ENCODE peak calls at places on chromosomes 2 and 18, in eight cellular contexts. A is HL-60, P is A549, R is psoas muscle, X is tibial nerve, L is hepatocyte, E is GM23338, Q is RWPE1. M is an unnamed sample.

GRCh38 chr2:12870692-12871091 is 154.0 kb downstream of the TRIB2 start:
- DNase-seq in E (no peak), A (no peak), X (no peak), Q (no peak), P (no peak), R (no peak), L (no peak), M (no peak)

GRCh38 chr18:42242758-42243157 is 287.7 kb downstream of the PIK3C3 start:
- DNase-seq in L (no peak), P (no peak), A (no peak), R (no peak), X (no peak), E (no peak), Q (no peak), M (no peak)

GRCh38 chr18:23878336-23878900 is 136.1 kb upstream of the TTC39C start:
- DNase-seq in L (no peak), Q (no peak), X (no peak), R (no peak), P (no peak), E (no peak), A (no peak), M (no peak)

GRCh38 chr18:6956999-6957398 is 160.6 kb downstream of the LAMA1 start:
- DNase-seq in L (no peak), E (no peak), X (no peak), A (no peak), P (no peak), Q (no peak), R (no peak), M (no peak)

GRCh38 chr18:78658531-78658930 is 321.1 kb upstream of the SALL3 start:
- DNase-seq in L (no peak), E (no peak), Q (no peak), P (no peak), R (no peak), A (no peak), X (no peak), M (no peak)

GRCh38 chr2:102708847-102709559 is 52.8 kb upstream of the TMEM182 start:
- DNase-seq in L (peak), X (no peak), P (peak), R (no peak), E (no peak), Q (peak), A (no peak), M (no peak)

GRCh38 chr2:205245652-205246051 is 436.6 kb upstream of the NRP2 start:
- DNase-seq in Q (no peak), L (no peak), P (no peak), X (no peak), E (no peak), A (no peak), R (no peak), M (no peak)

GRCh38 chr2:46025683-46026082 is 271.5 kb upstream of the EPAS1 start:
- DNase-seq in X (no peak), R (no peak), P (no peak), L (no peak), Q (no peak), E (no peak), A (no peak), M (no peak)

GRCh38 chr2:28346587-28346986 is 46.1 kb upstream of the FOSL2 start:
- DNase-seq in E (no peak), A (no peak), L (peak), Q (no peak), R (peak), X (no peak), P (no peak), M (no peak)

GRCh38 chr2:70828115-70828514 is 7.5 kb downstream of the CD207 start:
- DNase-seq in A (no peak), R (no peak), P (no peak), L (no peak), E (peak), X (no peak), Q (no peak), M (no peak)

GRCh38 chr18:67318651-67319050 is 197.9 kb downstream of the DSEL start:
- DNase-seq in R (no peak), A (no peak), L (no peak), X (no peak), P (no peak), E (no peak), Q (no peak), M (no peak)

GRCh38 chr2:164700390-164700789 is 79.1 kb upstream of the GRB14 start:
- DNase-seq in Q (no peak), L (no peak), P (no peak), A (no peak), R (no peak), E (no peak), X (no peak), M (no peak)

GRCh38 chr2:18630941-18631340 is 41.6 kb upstream of the NT5C1B start:
- DNase-seq in X (no peak), L (no peak), E (no peak), Q (no peak), A (no peak), R (no peak), P (no peak), M (no peak)

GRCh38 chr2:61229936-61230335 is 67.9 kb downstream of the C2orf74 start:
- DNase-seq in X (no peak), Q (no peak), E (no peak), A (no peak), L (no peak), R (no peak), P (no peak), M (no peak)

GRCh38 chr18:11992096-11992785 is 10.9 kb downstream of the IMPA2 start:
- DNase-seq in A (no peak), R (no peak), X (no peak), L (no peak), P (no peak), Q (no peak), E (no peak), M (no peak)

GRCh38 chr2:241002275-241003046 is 4.0 kb downstream of the SNED1 start:
- DNase-seq in X (peak), L (no peak), R (no peak), A (no peak), Q (no peak), E (no peak), P (no peak), M (no peak)

GRCh38 chr2:8563814-8564474 is 117.9 kb upstream of the ID2 start:
- DNase-seq in X (no peak), R (no peak), P (no peak), L (no peak), Q (no peak), E (no peak), A (no peak), M (no peak)

GRCh38 chr2:27723372-27724144 is 48.0 kb upstream of the MRPL33 start:
- DNase-seq in Q (no peak), E (peak), R (peak), X (peak), L (peak), P (peak), A (peak), M (peak)

GRCh38 chr2:75548036-75548573 is 12.6 kb downstream of the EVA1A start:
- DNase-seq in P (no peak), X (no peak), E (no peak), L (no peak), Q (no peak), R (no peak), A (no peak), M (no peak)

GRCh38 chr2:26982102-26982742 is 11.8 kb downstream of the MAPRE3 start:
- DNase-seq in A (no peak), R (peak), Q (peak), X (peak), E (peak), P (peak), L (peak), M (peak)

GRCh38 chr2:240601831-240602160 is 15.3 kb downstream of the CAPN10 start:
- DNase-seq in R (peak), E (no peak), X (no peak), Q (no peak), P (no peak), L (no peak), A (no peak), M (no peak)

GRCh38 chr2:59893612-59894011 is 659.8 kb downstream of the BCL11A start:
- DNase-seq in L (no peak), R (no peak), X (no peak), A (no peak), E (no peak), P (no peak), Q (no peak), M (no peak)

GRCh38 chr2:190607657-190608357 is 41.1 kb upstream of the NAB1 start:
- DNase-seq in X (no peak), E (no peak), A (no peak), R (no peak), P (peak), Q (peak), L (no peak), M (no peak)

GRCh38 chr2:10495988-10496313 is 47.8 kb upstream of the ODC1 start:
- DNase-seq in L (no peak), A (no peak), Q (no peak), X (no peak), E (no peak), P (no peak), R (no peak), M (no peak)

GRCh38 chr18:2998644-2999043 is 14.3 kb downstream of the LPIN2 start:
- DNase-seq in A (no peak), L (no peak), P (no peak), R (no peak), X (no peak), E (no peak), Q (no peak), M (no peak)
- H3K27ac ChIP-seq in A (peak), L (peak), P (peak), R (peak), X (peak), E (peak), Q (no peak), M (peak)

DNA sequence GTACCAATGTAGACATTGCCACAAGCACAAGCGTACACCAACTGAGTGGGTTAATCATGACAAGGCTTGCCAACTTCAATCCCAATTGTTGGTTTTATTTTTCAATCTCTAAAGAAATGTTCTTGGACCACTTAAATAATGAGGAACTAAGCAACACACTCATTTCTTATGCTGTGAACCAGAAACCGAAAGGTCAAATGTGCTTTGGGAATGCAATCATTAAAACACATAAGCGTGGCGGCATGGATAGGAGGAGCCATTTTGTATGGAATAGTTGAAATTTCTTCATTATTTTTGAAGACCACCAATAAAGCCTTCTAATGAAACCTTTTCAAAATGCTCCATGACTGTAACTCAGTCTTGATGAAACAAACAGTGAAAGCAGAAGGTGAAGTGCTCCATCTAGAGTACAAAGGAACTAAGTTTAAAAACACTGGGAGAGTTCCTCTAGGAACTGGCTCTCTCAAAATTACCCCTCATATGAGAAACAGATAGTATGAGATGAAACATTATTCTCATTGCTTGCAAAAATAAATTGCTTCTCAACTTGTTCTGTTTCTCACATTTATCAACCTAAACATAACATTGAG is 113.2 kb upstream of the CHST9 start:
- DNase-seq in X (no peak), A (no peak), P (no peak), Q (peak), L (peak), E (peak), R (no peak), M (no peak)
- TF ChIP-seq CTCF in X (no peak), A (no peak), P (peak), Q (peak), L (peak), E (peak), R (peak), M (peak)

GRCh38 chr18:8976606-8977005 is 125.9 kb upstream of the NDUFV2 start:
- DNase-seq in R (no peak), X (no peak), L (no peak), A (no peak), E (no peak), P (no peak), Q (no peak), M (no peak)
- H3K27ac ChIP-seq in R (no peak), X (no peak), L (no peak), A (no peak), E (peak), P (no peak), Q (no peak), M (no peak)

DNA sequence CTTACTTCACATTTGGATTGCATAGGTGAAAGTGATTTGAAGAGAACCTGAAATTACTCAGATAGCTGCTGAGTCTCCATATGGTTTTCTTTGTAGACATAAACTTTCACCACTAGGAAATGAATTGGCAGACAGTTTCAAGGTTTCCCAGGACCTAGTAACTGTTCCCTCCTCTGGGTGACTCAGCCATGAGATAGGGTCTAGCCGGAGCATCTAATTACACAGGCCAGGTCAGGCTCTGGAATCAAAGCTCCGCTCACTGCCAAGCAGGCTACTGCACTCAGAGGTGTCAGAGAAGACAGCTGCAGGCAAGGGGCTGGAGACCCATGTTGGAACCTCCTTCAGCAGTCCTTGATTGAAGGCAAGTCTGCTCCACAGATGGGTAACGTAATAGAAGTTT is 429.2 kb downstream of the TNS1 start:
- DNase-seq in P (no peak), Q (peak), L (peak), A (no peak), E (no peak), X (no peak), R (no peak), M (no peak)
- TF ChIP-seq CTCF in P (no peak), Q (no peak), L (no peak), A (no peak), E (no peak), X (no peak), R (no peak), M (no peak)

M was measured in heart right ventricle.